ENCODE peak calls at places on chromosomes 4 and X, in nine cellular contexts. One of them, this sample, is unnamed. For H3K27me3, the result is how much of the 10 kb centered on the place peaks cover.

GRCh38 chr4:118936406-118936805 is 47.8 kb downstream of the SYNPO2 start:
- DNase-seq in testis: no peak
- DNase-seq in lower lobe of right lung: no peak
- DNase-seq in ovary: no peak
- DNase-seq in neural progenitor cell: no peak
- DNase-seq in sigmoid colon: no peak
- DNase-seq in heart right ventricle: no peak
- DNase-seq in heart left ventricle: no peak
- DNase-seq in Peyer's patch: no peak
- DNase-seq in this sample: peak

GRCh38 chr4:23278845-23279244 is 586.1 kb downstream of the GBA3 start:
- DNase-seq in testis: no peak
- DNase-seq in lower lobe of right lung: no peak
- DNase-seq in heart left ventricle: no peak
- DNase-seq in sigmoid colon: no peak
- DNase-seq in ovary: no peak
- DNase-seq in Peyer's patch: no peak
- DNase-seq in heart right ventricle: no peak
- DNase-seq in neural progenitor cell: no peak
- DNase-seq in this sample: no peak

GRCh38 chr4:105179539-105180401 is 33.1 kb downstream of the TET2 start:
- DNase-seq in neural progenitor cell: no peak
- DNase-seq in sigmoid colon: no peak
- DNase-seq in ovary: no peak
- DNase-seq in lower lobe of right lung: no peak
- DNase-seq in heart right ventricle: no peak
- DNase-seq in Peyer's patch: no peak
- DNase-seq in heart left ventricle: no peak
- DNase-seq in testis: no peak
- DNase-seq in this sample: no peak

GRCh38 chr4:14100349-14100748 is 472.8 kb upstream of the BOD1L1 start:
- DNase-seq in testis: no peak
- DNase-seq in heart right ventricle: no peak
- DNase-seq in heart left ventricle: no peak
- DNase-seq in lower lobe of right lung: no peak
- DNase-seq in ovary: no peak
- DNase-seq in neural progenitor cell: no peak
- DNase-seq in sigmoid colon: no peak
- DNase-seq in Peyer's patch: no peak
- DNase-seq in this sample: peak

GRCh38 chrX:5278908-5279307 is 949.8 kb downstream of the NLGN4X start:
- DNase-seq in neural progenitor cell: no peak
- DNase-seq in lower lobe of right lung: no peak
- DNase-seq in heart left ventricle: no peak
- DNase-seq in ovary: no peak
- DNase-seq in testis: no peak
- DNase-seq in Peyer's patch: no peak
- DNase-seq in sigmoid colon: no peak
- DNase-seq in heart right ventricle: no peak
- DNase-seq in this sample: no peak

GRCh38 chr4:165383757-165384156 is 4.9 kb downstream of the CPE start:
- DNase-seq in neural progenitor cell: peak
- DNase-seq in ovary: no peak
- DNase-seq in heart right ventricle: no peak
- DNase-seq in sigmoid colon: no peak
- DNase-seq in lower lobe of right lung: no peak
- DNase-seq in heart left ventricle: no peak
- DNase-seq in Peyer's patch: no peak
- DNase-seq in testis: no peak
- DNase-seq in this sample: no peak

GRCh38 chr4:56130609-56131150 is 181.9 kb downstream of the CEP135 start:
- DNase-seq in heart left ventricle: no peak
- DNase-seq in ovary: no peak
- DNase-seq in sigmoid colon: no peak
- DNase-seq in heart right ventricle: no peak
- DNase-seq in neural progenitor cell: no peak
- DNase-seq in Peyer's patch: no peak
- DNase-seq in lower lobe of right lung: no peak
- DNase-seq in testis: no peak
- DNase-seq in this sample: no peak

GRCh38 chrX:20507901-20508620 is 241.4 kb upstream of the RPS6KA3 start:
- DNase-seq in testis: no peak
- DNase-seq in Peyer's patch: no peak
- DNase-seq in heart left ventricle: no peak
- DNase-seq in heart right ventricle: no peak
- DNase-seq in lower lobe of right lung: no peak
- DNase-seq in neural progenitor cell: no peak
- DNase-seq in sigmoid colon: no peak
- DNase-seq in ovary: no peak
- DNase-seq in this sample: no peak

GRCh38 chr4:30916337-30917274 is 196.4 kb downstream of the PCDH7 start:
- DNase-seq in sigmoid colon: no peak
- DNase-seq in neural progenitor cell: no peak
- DNase-seq in heart left ventricle: no peak
- DNase-seq in lower lobe of right lung: no peak
- DNase-seq in ovary: no peak
- DNase-seq in testis: no peak
- DNase-seq in heart right ventricle: no peak
- DNase-seq in Peyer's patch: no peak
- DNase-seq in this sample: no peak

GRCh38 chr4:30920043-30920442 is 199.9 kb downstream of the PCDH7 start:
- DNase-seq in ovary: no peak
- DNase-seq in heart right ventricle: no peak
- DNase-seq in testis: no peak
- DNase-seq in sigmoid colon: no peak
- DNase-seq in Peyer's patch: no peak
- DNase-seq in neural progenitor cell: peak
- DNase-seq in lower lobe of right lung: no peak
- DNase-seq in heart left ventricle: no peak
- DNase-seq in this sample: no peak

GRCh38 chr4:30912098-30912719 is 192.0 kb downstream of the PCDH7 start:
- DNase-seq in heart right ventricle: no peak
- DNase-seq in lower lobe of right lung: no peak
- DNase-seq in heart left ventricle: no peak
- DNase-seq in ovary: no peak
- DNase-seq in neural progenitor cell: no peak
- DNase-seq in testis: no peak
- DNase-seq in Peyer's patch: no peak
- DNase-seq in sigmoid colon: no peak
- DNase-seq in this sample: no peak

GRCh38 chr4:30919458-30919857 is 199.3 kb downstream of the PCDH7 start:
- DNase-seq in heart right ventricle: no peak
- DNase-seq in ovary: no peak
- DNase-seq in testis: no peak
- DNase-seq in sigmoid colon: no peak
- DNase-seq in Peyer's patch: no peak
- DNase-seq in lower lobe of right lung: no peak
- DNase-seq in heart left ventricle: no peak
- DNase-seq in neural progenitor cell: no peak
- DNase-seq in this sample: no peak

DNA sequence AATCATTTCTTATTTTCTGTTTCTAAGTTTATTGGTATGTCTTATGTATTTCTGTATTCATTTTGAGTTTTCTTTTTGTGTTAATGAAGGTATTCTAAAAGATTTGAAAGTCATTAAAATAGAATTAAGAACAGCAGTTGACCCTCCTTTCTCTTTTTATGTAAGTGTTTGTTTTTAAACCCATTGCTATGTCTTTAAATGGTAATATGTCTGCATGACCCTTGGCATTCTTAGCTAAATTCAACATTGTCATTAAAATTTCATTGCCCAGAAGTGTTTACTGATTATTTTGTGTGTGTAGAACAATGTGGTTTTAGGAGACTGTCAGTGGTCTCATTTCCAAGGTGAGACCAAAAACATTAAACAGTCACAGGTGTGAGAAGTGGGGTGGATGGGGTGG is 197.8 kb downstream of the PCDH7 start:
- DNase-seq in heart right ventricle: no peak
- DNase-seq in testis: no peak
- DNase-seq in neural progenitor cell: no peak
- DNase-seq in ovary: no peak
- DNase-seq in lower lobe of right lung: no peak
- DNase-seq in heart left ventricle: no peak
- DNase-seq in Peyer's patch: no peak
- DNase-seq in sigmoid colon: no peak
- DNase-seq in this sample: no peak
- H3K27me3 ChIP-seq in heart right ventricle: under half
- H3K27me3 ChIP-seq in testis: under half
- H3K27me3 ChIP-seq in neural progenitor cell: under half
- H3K27me3 ChIP-seq in ovary: under half
- H3K27me3 ChIP-seq in lower lobe of right lung: under half
- H3K27me3 ChIP-seq in heart left ventricle: under half
- H3K27me3 ChIP-seq in Peyer's patch: under half
- H3K27me3 ChIP-seq in sigmoid colon: under half
- H3K27me3 ChIP-seq in this sample: under half

GRCh38 chr4:3852309-3852708 is 86.1 kb downstream of the ADRA2C start:
- DNase-seq in heart left ventricle: no peak
- DNase-seq in Peyer's patch: no peak
- DNase-seq in lower lobe of right lung: no peak
- DNase-seq in neural progenitor cell: no peak
- DNase-seq in sigmoid colon: no peak
- DNase-seq in ovary: no peak
- DNase-seq in testis: no peak
- DNase-seq in heart right ventricle: no peak
- DNase-seq in this sample: no peak

GRCh38 chr4:3854661-3855060 is 88.5 kb downstream of the ADRA2C start:
- DNase-seq in heart left ventricle: no peak
- DNase-seq in ovary: no peak
- DNase-seq in neural progenitor cell: no peak
- DNase-seq in heart right ventricle: no peak
- DNase-seq in testis: no peak
- DNase-seq in sigmoid colon: no peak
- DNase-seq in lower lobe of right lung: no peak
- DNase-seq in Peyer's patch: no peak
- DNase-seq in this sample: no peak

GRCh38 chr4:3852751-3853150 is 86.6 kb downstream of the ADRA2C start:
- DNase-seq in heart left ventricle: no peak
- DNase-seq in neural progenitor cell: no peak
- DNase-seq in Peyer's patch: no peak
- DNase-seq in heart right ventricle: no peak
- DNase-seq in ovary: no peak
- DNase-seq in sigmoid colon: no peak
- DNase-seq in lower lobe of right lung: no peak
- DNase-seq in testis: no peak
- DNase-seq in this sample: no peak

GRCh38 chr4:3851881-3852280 is 85.7 kb downstream of the ADRA2C start:
- DNase-seq in heart right ventricle: no peak
- DNase-seq in Peyer's patch: no peak
- DNase-seq in testis: no peak
- DNase-seq in heart left ventricle: no peak
- DNase-seq in sigmoid colon: no peak
- DNase-seq in lower lobe of right lung: no peak
- DNase-seq in neural progenitor cell: no peak
- DNase-seq in ovary: no peak
- DNase-seq in this sample: no peak

DNA sequence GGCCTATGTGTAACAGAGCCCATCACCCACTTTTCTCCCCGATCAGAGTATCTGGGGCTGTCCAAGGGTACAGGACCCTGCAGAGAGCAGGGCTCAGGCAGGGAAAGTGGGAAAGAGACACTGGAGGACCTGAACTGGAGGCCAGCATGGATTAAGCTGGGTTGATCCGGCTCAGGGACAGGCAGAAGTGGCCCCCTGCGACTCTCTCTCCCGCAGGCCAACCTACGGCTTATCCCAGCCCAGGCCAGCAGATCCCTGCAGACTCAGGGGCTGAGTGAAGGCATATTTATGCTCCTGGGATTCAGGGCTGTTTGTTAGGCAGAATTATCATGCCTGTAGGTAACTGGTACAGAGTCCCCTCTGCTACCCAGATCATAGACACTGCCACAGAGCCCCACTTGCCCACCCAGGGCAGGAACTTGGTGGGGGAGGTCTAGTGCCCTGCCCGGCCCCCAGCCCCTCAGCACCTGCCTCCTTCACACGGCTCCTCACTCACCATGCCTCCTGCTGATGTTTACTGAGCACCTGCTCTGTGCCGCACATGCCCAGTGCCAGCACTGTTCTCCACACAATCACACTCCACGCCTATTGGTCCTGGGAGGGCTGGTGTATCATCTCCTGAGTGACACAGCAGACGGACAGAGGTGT is 87.3 kb downstream of the ADRA2C start:
- DNase-seq in Peyer's patch: no peak
- DNase-seq in heart left ventricle: no peak
- DNase-seq in testis: no peak
- DNase-seq in neural progenitor cell: peak
- DNase-seq in ovary: no peak
- DNase-seq in sigmoid colon: no peak
- DNase-seq in heart right ventricle: no peak
- DNase-seq in lower lobe of right lung: no peak
- DNase-seq in this sample: no peak
- H3K27me3 ChIP-seq in Peyer's patch: under half
- H3K27me3 ChIP-seq in heart left ventricle: under half
- H3K27me3 ChIP-seq in testis: under half
- H3K27me3 ChIP-seq in neural progenitor cell: under half
- H3K27me3 ChIP-seq in ovary: under half
- H3K27me3 ChIP-seq in sigmoid colon: under half
- H3K27me3 ChIP-seq in heart right ventricle: under half
- H3K27me3 ChIP-seq in lower lobe of right lung: under half
- H3K27me3 ChIP-seq in this sample: under half

DNA sequence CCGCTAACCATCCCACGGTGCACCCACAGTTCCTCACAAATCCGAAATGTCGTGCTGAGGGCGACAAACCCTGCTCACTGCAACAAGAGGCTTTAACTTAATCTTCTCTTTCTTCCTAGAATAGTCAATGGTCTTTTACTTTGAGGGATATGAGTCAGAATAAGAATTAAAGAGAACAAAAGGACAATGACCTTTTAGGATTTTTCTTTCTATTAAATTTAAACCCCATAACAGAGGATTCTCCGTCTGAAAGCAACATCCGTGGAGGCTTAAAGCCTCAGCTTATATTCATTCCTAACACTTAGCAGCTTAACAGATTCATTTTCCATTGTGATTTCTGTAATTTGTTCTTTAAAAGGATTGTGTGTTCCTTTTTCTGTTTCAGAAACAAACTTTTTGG is 44.9 kb upstream of the PUDP start:
- DNase-seq in sigmoid colon: no peak
- DNase-seq in lower lobe of right lung: no peak
- DNase-seq in heart right ventricle: no peak
- DNase-seq in testis: no peak
- DNase-seq in ovary: no peak
- DNase-seq in neural progenitor cell: peak
- DNase-seq in heart left ventricle: no peak
- DNase-seq in Peyer's patch: no peak
- DNase-seq in this sample: no peak
- H3K27me3 ChIP-seq in sigmoid colon: under half
- H3K27me3 ChIP-seq in lower lobe of right lung: under half
- H3K27me3 ChIP-seq in heart right ventricle: under half
- H3K27me3 ChIP-seq in testis: under half
- H3K27me3 ChIP-seq in ovary: under half
- H3K27me3 ChIP-seq in neural progenitor cell: under half
- H3K27me3 ChIP-seq in heart left ventricle: under half
- H3K27me3 ChIP-seq in Peyer's patch: under half
- H3K27me3 ChIP-seq in this sample: under half

DNA sequence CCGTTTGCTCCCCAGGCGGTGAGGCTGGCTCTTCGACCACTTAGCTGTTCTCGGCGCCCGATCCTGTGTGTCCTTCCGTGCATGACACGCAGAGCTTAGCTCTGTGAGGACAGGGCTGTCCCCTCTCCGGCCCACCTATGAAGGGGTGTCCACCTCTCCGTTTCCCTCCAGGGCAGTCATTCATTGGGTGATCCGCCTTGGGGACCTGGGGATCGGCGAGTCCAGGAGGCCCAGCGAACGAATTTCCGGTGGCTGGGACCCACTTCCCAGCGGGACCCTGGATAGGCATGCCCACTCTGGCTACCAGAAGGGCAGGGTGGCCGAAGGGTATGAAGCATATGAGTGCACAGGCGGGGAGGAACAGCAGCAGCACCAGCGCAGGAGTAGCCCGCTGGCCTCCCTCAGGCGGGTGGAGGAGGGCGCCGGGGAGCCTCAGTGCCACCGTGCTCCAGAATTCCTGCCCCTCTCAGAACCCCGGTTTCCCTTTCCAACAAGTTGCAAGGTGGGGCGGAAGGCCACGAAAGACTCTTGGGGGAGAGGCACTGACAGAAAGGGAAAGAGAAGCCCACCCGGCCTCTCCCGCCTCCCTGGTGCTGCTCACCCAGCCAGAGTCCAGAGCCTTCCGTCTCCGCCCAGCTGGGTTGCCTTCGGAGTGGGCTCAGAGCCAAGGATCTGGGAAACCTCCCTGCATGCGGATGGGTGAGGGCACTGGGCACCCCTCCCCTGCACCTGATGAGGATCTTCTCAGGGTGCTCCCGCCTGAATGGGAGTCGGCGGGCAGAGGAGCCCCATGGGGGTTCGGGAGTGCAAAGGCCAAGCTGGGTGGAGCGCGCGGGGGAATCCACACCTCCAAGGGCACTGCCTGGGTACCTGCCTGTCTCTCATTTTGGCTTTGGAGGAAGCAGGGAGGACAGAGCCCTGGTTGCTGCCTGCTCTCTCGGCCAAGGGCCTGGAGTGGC is 8.6 kb downstream of the HMX1 start:
- DNase-seq in heart left ventricle: peak
- DNase-seq in sigmoid colon: no peak
- DNase-seq in heart right ventricle: no peak
- DNase-seq in lower lobe of right lung: no peak
- DNase-seq in testis: no peak
- DNase-seq in neural progenitor cell: peak
- DNase-seq in ovary: no peak
- DNase-seq in Peyer's patch: no peak
- DNase-seq in this sample: no peak
- H3K27me3 ChIP-seq in heart left ventricle: half or more
- H3K27me3 ChIP-seq in sigmoid colon: half or more
- H3K27me3 ChIP-seq in heart right ventricle: half or more
- H3K27me3 ChIP-seq in lower lobe of right lung: half or more
- H3K27me3 ChIP-seq in testis: under half
- H3K27me3 ChIP-seq in neural progenitor cell: half or more
- H3K27me3 ChIP-seq in ovary: under half
- H3K27me3 ChIP-seq in Peyer's patch: under half
- H3K27me3 ChIP-seq in this sample: under half